ENCODE peak calls at places on chromosomes 13 and 19, in nine cellular contexts. N is activated CD4-positive, alpha-beta T cell treated with anti-CD3 and anti-CD28 coated beads for 24 hours; G is non-pigmented ciliary epithelial cell; V is AG20443; L is tibial artery; I is WTC11; H is T-helper 9 cell; T is T-helper 2 cell; C is AG10803. M is an unnamed sample.

GRCh38 chr13:108463365-108463764 is 166.0 kb upstream of the MYO16 start:
- DNase-seq in N (no peak), G (peak), V (peak), L (no peak), I (no peak), H (no peak), T (no peak), C (peak), M (no peak)

GRCh38 chr19:45881909-45882528 is 3.9 kb downstream of the IRF2BP1 start:
- DNase-seq in N (no peak), G (no peak), V (no peak), L (no peak), I (peak), H (no peak), T (no peak), C (no peak), M (no peak)

GRCh38 chr19:52170863-52171320 is 529 bp downstream of the ZNF836 start:
- DNase-seq in N (no peak), G (no peak), V (peak), L (peak), I (peak), H (no peak), T (no peak), C (no peak), M (no peak)

GRCh38 chr13:42405665-42406390 is 133.9 kb downstream of the AKAP11 start:
- DNase-seq in N (peak), G (peak), V (no peak), L (no peak), I (no peak), H (no peak), T (no peak), C (peak), M (no peak)

GRCh38 chr13:41565221-41565620 is 107.9 kb downstream of the RGCC start:
- DNase-seq in N (no peak), G (peak), V (peak), L (no peak), I (no peak), H (no peak), T (no peak), C (peak), M (no peak)

GRCh38 chr13:36819064-36819810 is at the start of gene RFXAP:
- DNase-seq in N (peak), G (peak), V (peak), L (peak), I (peak), H (peak), T (peak), C (peak), M (peak)

GRCh38 chr13:51823861-51824260 is 19.9 kb upstream of the DHRS12 start:
- DNase-seq in N (no peak), G (no peak), V (no peak), L (no peak), I (no peak), H (no peak), T (no peak), C (no peak), M (no peak)

GRCh38 chr19:46218160-46218559 is 11.4 kb upstream of the IGFL1 start:
- DNase-seq in N (peak), G (no peak), V (no peak), L (no peak), I (peak), H (no peak), T (no peak), C (no peak), M (no peak)

GRCh38 chr13:25890671-25891212 is 161.1 kb downstream of the SHISA2 start:
- DNase-seq in N (no peak), G (no peak), V (no peak), L (no peak), I (no peak), H (no peak), T (no peak), C (no peak), M (no peak)

GRCh38 chr13:113291997-113292862 is 4.8 kb upstream of the LAMP1 start:
- DNase-seq in N (no peak), G (no peak), V (peak), L (no peak), I (no peak), H (no peak), T (no peak), C (peak), M (no peak)

GRCh38 chr19:21922276-21922675 is 86.3 kb upstream of the ZNF43 start:
- DNase-seq in N (no peak), G (no peak), V (no peak), L (no peak), I (no peak), H (no peak), T (no peak), C (no peak), M (no peak)

GRCh38 chr13:97976551-97977375 is 23.3 kb downstream of the IPO5 start:
- DNase-seq in N (peak), G (no peak), V (peak), L (no peak), I (peak), H (peak), T (peak), C (no peak), M (no peak)

GRCh38 chr19:53991224-53992113 is at the start of gene CACNG6:
- DNase-seq in N (no peak), G (no peak), V (peak), L (no peak), I (peak), H (no peak), T (no peak), C (no peak), M (no peak)